ENCODE peak calls at places on chromosomes 16 and 17, in ten cellular contexts. K, M, F, I, V, W, B, R, X and G are unnamed samples.

GRCh38 chr17:79459003-79459655 is 151.7 kb downstream of the RBFOX3 start:
- DNase-seq in I (no peak), R (no peak), V (no peak), K (no peak), F (no peak), X (no peak), M (no peak), W (no peak), B (no peak), G (no peak)

GRCh38 chr17:76382803-76383644 is 1.4 kb upstream of the SPHK1 start:
- DNase-seq in I (no peak), X (peak; percentile 63), K (peak; percentile 63), B (peak; percentile 58), V (peak; percentile 58), W (peak; percentile 90), R (no peak), M (peak; percentile 86), F (peak; percentile 28), G (peak; percentile 82)

GRCh38 chr17:28662527-28662829 is 473 bp downstream of the SUPT6H start:
- DNase-seq in I (no peak), X (no peak), V (no peak), F (no peak), K (no peak), B (no peak), R (no peak), W (no peak), M (no peak), G (no peak)

GRCh38 chr16:85916141-85916890 is 17.4 kb downstream of the IRF8 start:
- DNase-seq in R (no peak), I (no peak), X (peak; percentile 58), M (no peak), W (no peak), B (peak; percentile 89), F (no peak), V (no peak), K (peak; percentile 19), G (no peak)

GRCh38 chr16:81889896-81890634 is 111.0 kb downstream of the PLCG2 start:
- DNase-seq in B (peak; percentile 68), V (peak; percentile 55), W (peak; percentile 85), I (peak; percentile 32), M (peak; percentile 75), X (peak; percentile 70), R (peak; percentile 56), F (peak; percentile 23), K (peak; percentile 56), G (peak; percentile 65)

GRCh38 chr17:259341-259976 is 78.0 kb upstream of the DOC2B start:
- DNase-seq in K (no peak), M (peak; percentile 37), W (no peak), F (no peak), I (no peak), X (no peak), B (no peak), R (no peak), V (no peak), G (no peak)

GRCh38 chr16:9966569-9967157 is 215.6 kb downstream of the GRIN2A start:
- DNase-seq in W (no peak), X (peak; percentile 2), I (peak; percentile 6), M (no peak), R (no peak), B (no peak), V (no peak), F (no peak), K (peak; percentile 79), G (no peak)

GRCh38 chr16:77172964-77173363 is 18.0 kb upstream of the MON1B start:
- DNase-seq in X (no peak), W (no peak), K (no peak), I (no peak), B (no peak), R (no peak), F (no peak), V (no peak), M (no peak), G (no peak)

GRCh38 chr17:43791589-43791988 is 11.4 kb downstream of the CFAP97D1 start:
- DNase-seq in I (no peak), X (peak; percentile 57), V (no peak), M (no peak), W (peak; percentile 38), F (no peak), R (no peak), B (no peak), K (peak; percentile 70), G (no peak)